ENCODE peak calls at places on chromosome 10, in eight cellular contexts. P, H, J, C, Z, I, B and K are unnamed samples.

GRCh38 chr10:58064714-58065528 is 202.8 kb downstream of the IPMK start:
- DNase-seq in H (peak; percentile 23), B (peak; percentile 38), Z (no peak), I (no peak), J (no peak), P (peak; percentile 75), C (no peak), K (peak; percentile 12)

GRCh38 chr10:285216-285967 is 150.1 kb downstream of the ZMYND11 start:
- DNase-seq in C (no peak), B (no peak), I (no peak), Z (no peak), P (no peak), H (no peak), J (no peak), K (no peak)

GRCh38 chr10:16770646-16771045 is 46.6 kb downstream of the RSU1 start:
- DNase-seq in C (no peak), I (no peak), H (no peak), B (no peak), P (no peak), Z (no peak), J (no peak), K (no peak)

GRCh38 chr10:3095373-3096139 is 28.2 kb downstream of the PFKP start:
- DNase-seq in B (peak; percentile 100), J (no peak), Z (no peak), P (peak; percentile 99), H (peak; percentile 86), C (peak; percentile 12), I (no peak), K (no peak)

GRCh38 chr10:103921750-103922195 is 3.8 kb upstream of the STN1 start:
- DNase-seq in Z (no peak), C (no peak), I (no peak), H (peak; percentile 40), B (peak; percentile 18), P (peak; percentile 31), J (no peak), K (no peak)

GRCh38 chr10:13724484-13724883 is 137.7 kb downstream of the PRPF18 start:
- DNase-seq in B (peak; percentile 36), P (no peak), I (no peak), J (no peak), Z (no peak), H (no peak), C (no peak), K (no peak)

GRCh38 chr10:62842983-62843382 is 26.8 kb upstream of the EGR2 start:
- DNase-seq in Z (no peak), B (no peak), I (no peak), C (no peak), J (no peak), P (no peak), H (no peak), K (no peak)

GRCh38 chr10:133163889-133164815 is 4.1 kb downstream of the KNDC1 start:
- DNase-seq in I (no peak), B (no peak), C (peak; percentile 82), H (no peak), P (no peak), J (no peak), Z (no peak), K (no peak)

GRCh38 chr10:131075218-131075770 is 236.2 kb downstream of the TCERG1L start:
- DNase-seq in Z (no peak), H (no peak), C (no peak), P (no peak), J (no peak), I (no peak), B (no peak), K (no peak)

GRCh38 chr10:62433181-62433692 is 59.1 kb downstream of the ZNF365 start:
- DNase-seq in H (peak; percentile 17), J (no peak), C (peak; percentile 57), B (peak; percentile 99), Z (peak; percentile 59), I (peak; percentile 63), P (peak; percentile 84), K (no peak)

GRCh38 chr10:36779238-36779846 is 346.1 kb upstream of the ANKRD30A start:
- DNase-seq in B (peak; percentile 51), C (no peak), H (peak; percentile 8), Z (no peak), I (no peak), P (peak; percentile 87), J (no peak), K (no peak)

GRCh38 chr10:51773681-51774080 is 74.3 kb upstream of the CSTF2T start:
- DNase-seq in P (no peak), C (no peak), H (no peak), Z (no peak), I (no peak), B (peak; percentile 1), J (no peak), K (no peak)

GRCh38 chr10:19412531-19412930 is 363.9 kb downstream of the MALRD1 start:
- DNase-seq in P (peak; percentile 56), C (no peak), H (no peak), B (peak; percentile 31), Z (no peak), J (no peak), I (no peak), K (no peak)

GRCh38 chr10:91864099-91864498 is 45.2 kb downstream of the FGFBP3 start:
- DNase-seq in H (no peak), J (no peak), I (no peak), C (no peak), B (no peak), Z (no peak), P (no peak), K (no peak)

GRCh38 chr10:73967022-73967429 is 30.9 kb upstream of the VCL start:
- DNase-seq in B (no peak), J (no peak), C (no peak), I (no peak), H (no peak), P (no peak), Z (no peak), K (no peak)

GRCh38 chr10:126013489-126014281 is 117.3 kb downstream of the FANK1 start:
- DNase-seq in P (peak; percentile 49), I (no peak), C (peak; percentile 41), H (peak; percentile 19), B (peak; percentile 97), Z (no peak), J (no peak), K (no peak)

GRCh38 chr10:110873951-110874350 is 2.2 kb downstream of the PDCD4 start:
- DNase-seq in H (no peak), C (no peak), Z (no peak), J (no peak), B (no peak), I (no peak), P (no peak), K (no peak)
- H3K4me3 ChIP-seq in H (peak overlapping the region; percentile 64), C (peak overlapping the region; percentile 75), Z (peak overlapping the region; percentile 89), J (peak overlapping the region; percentile 68), B (peak overlapping the region; percentile 80), I (peak overlapping the region; percentile 96), P (peak overlapping the region; percentile 83), K (peak overlapping the region; percentile 81)

GRCh38 chr10:124122211-124122610 is 28.8 kb upstream of the CHST15 start:
- DNase-seq in J (no peak), H (no peak), P (no peak), C (peak; percentile 49), I (peak; percentile 49), B (no peak), Z (no peak), K (no peak)

GRCh38 chr10:124119216-124119615 is 25.8 kb upstream of the CHST15 start:
- DNase-seq in H (no peak), Z (no peak), J (no peak), B (no peak), C (peak; percentile 59), P (no peak), I (no peak), K (no peak)

GRCh38 chr10:124120410-124121061 is 27.1 kb upstream of the CHST15 start:
- DNase-seq in J (no peak), B (no peak), Z (no peak), P (no peak), I (no peak), H (no peak), C (no peak), K (no peak)

GRCh38 chr10:124117879-124118278 is 24.5 kb upstream of the CHST15 start:
- DNase-seq in H (no peak), Z (no peak), C (no peak), I (no peak), B (no peak), J (no peak), P (no peak), K (no peak)

GRCh38 chr10:124119933-124120332 is 26.5 kb upstream of the CHST15 start:
- DNase-seq in I (peak; percentile 49), H (no peak), B (no peak), Z (peak; percentile 91), J (no peak), P (peak; percentile 64), C (peak; percentile 78), K (peak; percentile 36)
- H3K4me3 ChIP-seq in I (no peak overlapping the region), H (no peak overlapping the region), B (no peak overlapping the region), Z (no peak overlapping the region), J (no peak overlapping the region), P (no peak overlapping the region), C (no peak overlapping the region), K (no peak overlapping the region)

GRCh38 chr10:96913910-96914309 is 81.8 kb downstream of the LCOR start:
- DNase-seq in B (no peak), Z (no peak), H (no peak), P (no peak), J (no peak), I (no peak), C (no peak), K (no peak)

GRCh38 chr10:96912405-96912804 is 80.3 kb downstream of the LCOR start:
- DNase-seq in P (no peak), Z (no peak), B (no peak), I (no peak), H (no peak), J (no peak), C (no peak), K (no peak)

GRCh38 chr10:96906864-96907263 is 74.8 kb downstream of the LCOR start:
- DNase-seq in I (no peak), C (no peak), B (no peak), P (no peak), H (no peak), Z (no peak), J (no peak), K (no peak)

GRCh38 chr10:96910488-96911395 is 78.6 kb downstream of the LCOR start:
- DNase-seq in Z (no peak), H (peak; percentile 39), P (peak; percentile 56), C (no peak), B (no peak), J (no peak), I (no peak), K (no peak)
- H3K4me3 ChIP-seq in Z (no peak overlapping the region), H (no peak overlapping the region), P (no peak overlapping the region), C (no peak overlapping the region), B (no peak overlapping the region), J (no peak overlapping the region), I (no peak overlapping the region), K (no peak overlapping the region)

DNA sequence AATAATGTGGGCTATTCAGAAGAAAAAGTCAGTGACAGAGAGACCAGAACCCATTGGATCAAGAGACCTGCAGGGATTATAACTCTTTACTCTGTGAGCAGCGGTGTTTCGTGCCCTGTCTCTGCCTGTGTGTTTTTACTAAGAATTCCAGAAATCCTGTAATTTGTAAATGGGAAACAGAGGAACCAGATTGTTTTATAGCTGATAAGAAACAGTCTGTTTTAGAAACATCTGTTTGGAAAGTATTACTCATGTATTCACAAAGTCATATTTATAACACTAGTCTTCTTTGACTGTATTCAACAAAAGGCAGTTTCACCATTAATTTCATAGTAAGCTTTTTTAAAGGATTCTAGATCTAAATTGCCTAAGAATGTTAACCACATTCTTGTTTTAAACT is 30.0 kb upstream of the VDAC2 start:
- DNase-seq in J (no peak), H (no peak), Z (no peak), B (peak; percentile 60), P (peak; percentile 51), C (no peak), I (no peak), K (no peak)
- H3K4me3 ChIP-seq in J (no peak overlapping the region), H (no peak overlapping the region), Z (no peak overlapping the region), B (no peak overlapping the region), P (no peak overlapping the region), C (no peak overlapping the region), I (no peak overlapping the region), K (no peak overlapping the region)